ENCODE peak calls at places on chromosomes 7 and 10, in nine cellular contexts. X, P, Y, W, L, R, Z, A and U are unnamed samples.

GRCh38 chr7:51949726-51950644 is 633.4 kb upstream of the COBL start:
- DNase-seq in X (no peak), P (peak; percentile 87), Y (no peak), W (no peak), L (no peak), R (no peak), Z (no peak), A (no peak), U (no peak)

GRCh38 chr10:92574545-92575377 is 868 bp upstream of the IDE start:
- DNase-seq in X (no peak), P (no peak), Y (peak; percentile 55), W (peak; percentile 39), L (peak; percentile 59), R (no peak), Z (no peak), A (no peak), U (no peak)

GRCh38 chr10:89609730-89610393 is 35.2 kb downstream of the PANK1 start:
- DNase-seq in X (no peak), P (no peak), Y (no peak), W (no peak), L (no peak), R (no peak), Z (no peak), A (no peak), U (no peak)

GRCh38 chr10:122504551-122504950 is 43.2 kb downstream of the HTRA1 start:
- DNase-seq in X (peak; percentile 91), P (peak; percentile 63), Y (no peak), W (peak; percentile 89), L (peak; percentile 67), R (no peak), Z (no peak), A (no peak), U (peak; percentile 90)

GRCh38 chr10:62153191-62153590 is 115.5 kb downstream of the RTKN2 start:
- DNase-seq in X (no peak), P (no peak), Y (no peak), W (peak; percentile 82), L (no peak), R (no peak), Z (no peak), A (no peak), U (no peak)

GRCh38 chr7:50308301-50309129 is 4.0 kb downstream of the IKZF1 start:
- DNase-seq in X (no peak), P (no peak), Y (peak; percentile 73), W (no peak), L (no peak), R (peak; percentile 87), Z (no peak), A (no peak), U (no peak)

GRCh38 chr7:14858410-14858809 is 44.1 kb downstream of the DGKB start:
- DNase-seq in X (no peak), P (no peak), Y (no peak), W (no peak), L (no peak), R (no peak), Z (no peak), A (no peak), U (no peak)

GRCh38 chr10:71648595-71649320 is 70.8 kb downstream of the C10orf105 start:
- DNase-seq in X (no peak), P (no peak), Y (peak; percentile 63), W (peak; percentile 7), L (no peak), R (no peak), Z (no peak), A (no peak), U (no peak)

GRCh38 chr10:77846718-77847311 is 79.7 kb downstream of the DLG5 start:
- DNase-seq in X (peak; percentile 85), P (peak; percentile 43), Y (peak; percentile 43), W (peak; percentile 66), L (peak; percentile 73), R (peak; percentile 85), Z (no peak), A (no peak), U (peak; percentile 76)

GRCh38 chr10:80541144-80541750 is 3.5 kb downstream of the SH2D4B start:
- DNase-seq in X (no peak), P (no peak), Y (no peak), W (no peak), L (no peak), R (no peak), Z (no peak), A (no peak), U (peak; percentile 58)

GRCh38 chr10:123043409-123043925 is 34.7 kb downstream of the ACADSB start:
- DNase-seq in X (no peak), P (peak; percentile 49), Y (peak; percentile 76), W (peak; percentile 82), L (peak; percentile 82), R (peak; percentile 60), Z (peak; percentile 3), A (peak; percentile 12), U (no peak)

GRCh38 chr10:75304740-75305380 is 69.1 kb upstream of the COMTD1 start:
- DNase-seq in X (no peak), P (no peak), Y (no peak), W (no peak), L (no peak), R (no peak), Z (no peak), A (no peak), U (no peak)

GRCh38 chr7:123872908-123873307 is 27.9 kb downstream of the HYAL4 start:
- DNase-seq in X (no peak), P (no peak), Y (no peak), W (no peak), L (no peak), R (no peak), Z (no peak), A (no peak), U (no peak)

GRCh38 chr7:114418117-114418516 is 3.5 kb downstream of the FOXP2 start:
- DNase-seq in X (no peak), P (no peak), Y (no peak), W (no peak), L (no peak), R (no peak), Z (no peak), A (no peak), U (no peak)